ENCODE peak calls at places on chromosomes 2 and 18, in seven cellular contexts. S is uterus, Q is foreskin fibroblast, R is nephron progenitor cell, M is WTC11, N is cardiac muscle cell, B is choroid plexus epithelial cell. J is an unnamed sample.

GRCh38 chr2:42881732-42882131 is 89.3 kb upstream of the HAAO start:
- DNase-seq in S (no peak), Q (no peak), R (no peak), M (no peak), N (no peak), B (no peak), J (no peak)

GRCh38 chr2:19109521-19109920 is 248.9 kb downstream of the OSR1 start:
- DNase-seq in S (no peak), Q (no peak), R (no peak), M (no peak), N (no peak), B (no peak), J (no peak)

GRCh38 chr2:106638043-106638442 is 150.9 kb downstream of the CD8B2 start:
- DNase-seq in S (no peak), Q (peak), R (no peak), M (no peak), N (peak), B (peak), J (no peak)

GRCh38 chr18:32730620-32731021 is 42.2 kb downstream of the KLHL14 start:
- DNase-seq in S (no peak), Q (no peak), R (no peak), M (no peak), N (no peak), B (peak), J (no peak)

GRCh38 chr2:85806358-85807118 is 52.7 kb downstream of the ATOH8 start:
- DNase-seq in S (no peak), Q (no peak), R (no peak), M (no peak), N (no peak), B (peak), J (no peak)

GRCh38 chr2:172280820-172281454 is 146.4 kb upstream of the ITGA6 start:
- DNase-seq in S (no peak), Q (no peak), R (no peak), M (no peak), N (no peak), B (no peak), J (no peak)

GRCh38 chr2:50840346-50841124 is 191.4 kb downstream of the NRXN1 start:
- DNase-seq in S (no peak), Q (no peak), R (no peak), M (no peak), N (no peak), B (no peak), J (no peak)

GRCh38 chr18:50748243-50749229 is 71.3 kb downstream of the MRO start:
- DNase-seq in S (no peak), Q (no peak), R (peak), M (peak), N (peak), B (peak), J (no peak)

GRCh38 chr2:155675920-155676319 is 656.6 kb downstream of the NR4A2 start:
- DNase-seq in S (no peak), Q (no peak), R (no peak), M (no peak), N (no peak), B (no peak), J (no peak)

GRCh38 chr2:240839152-240840143 is 19.4 kb upstream of the KIF1A start:
- DNase-seq in S (no peak), Q (peak), R (no peak), M (no peak), N (no peak), B (no peak), J (peak)

GRCh38 chr2:200310545-200310971 is 4.1 kb downstream of the SPATS2L start:
- DNase-seq in S (no peak), Q (peak), R (no peak), M (no peak), N (no peak), B (peak), J (no peak)

GRCh38 chr2:145729993-145730770 is 1210.3 kb upstream of the ZEB2 start:
- DNase-seq in S (no peak), Q (no peak), R (no peak), M (no peak), N (peak), B (no peak), J (no peak)

GRCh38 chr18:49019446-49020045 is 68.8 kb upstream of the SMAD7 start:
- DNase-seq in S (peak), Q (no peak), R (no peak), M (no peak), N (no peak), B (no peak), J (no peak)

GRCh38 chr18:79922971-79923411 is 28.5 kb downstream of the SLC66A2 start:
- DNase-seq in S (peak), Q (no peak), R (no peak), M (no peak), N (no peak), B (no peak), J (peak)

GRCh38 chr2:20595439-20596192 is 55.3 kb downstream of the HS1BP3 start:
- DNase-seq in S (peak), Q (no peak), R (no peak), M (peak), N (no peak), B (peak), J (peak)

GRCh38 chr18:31419457-31419932 is 28.0 kb upstream of the DSG3 start:
- DNase-seq in S (no peak), Q (no peak), R (no peak), M (no peak), N (no peak), B (no peak), J (no peak)
- TF ChIP-seq CTCF in S (no peak), Q (no peak), R (no peak), M (no peak), N (no peak), B (no peak), J (no peak)

DNA sequence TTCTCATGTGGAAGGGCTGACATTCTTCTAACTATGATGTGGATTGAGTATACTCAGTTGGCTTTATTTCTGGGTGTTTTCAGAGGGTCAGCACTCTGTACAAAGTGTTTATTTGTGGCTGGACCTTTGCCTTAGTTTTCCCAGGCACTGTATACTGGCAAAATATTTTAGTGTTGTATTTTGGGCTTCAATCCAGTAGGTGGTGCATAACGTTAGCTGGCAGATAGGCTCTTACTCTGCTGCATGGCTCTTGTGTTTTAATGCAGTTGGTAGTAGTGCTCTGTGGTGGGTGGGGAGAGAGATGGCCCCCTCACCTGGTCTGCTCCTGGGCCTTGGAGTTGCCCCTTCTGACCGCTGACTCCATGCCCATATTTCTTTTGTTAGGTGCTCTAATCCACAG is 75.6 kb upstream of the REG3A start:
- DNase-seq in S (no peak), Q (no peak), R (no peak), M (no peak), N (no peak), B (no peak), J (no peak)
- TF ChIP-seq CTCF in S (no peak), Q (no peak), R (no peak), M (peak), N (no peak), B (no peak), J (no peak)

GRCh38 chr2:190636362-190636761 is 12.5 kb upstream of the NAB1 start:
- DNase-seq in S (no peak), Q (peak), R (no peak), M (no peak), N (no peak), B (peak), J (no peak)

GRCh38 chr2:190634381-190634780 is 14.5 kb upstream of the NAB1 start:
- DNase-seq in S (no peak), Q (peak), R (no peak), M (no peak), N (no peak), B (no peak), J (no peak)

GRCh38 chr2:190637331-190637734 is 11.6 kb upstream of the NAB1 start:
- DNase-seq in S (no peak), Q (peak), R (no peak), M (no peak), N (peak), B (peak), J (no peak)

GRCh38 chr2:190637903-190638618 is 10.8 kb upstream of the NAB1 start:
- DNase-seq in S (no peak), Q (no peak), R (no peak), M (no peak), N (no peak), B (peak), J (no peak)

GRCh38 chr2:190635781-190636180 is 13.1 kb upstream of the NAB1 start:
- DNase-seq in S (no peak), Q (no peak), R (no peak), M (no peak), N (no peak), B (no peak), J (no peak)
- TF ChIP-seq CTCF in S (no peak), Q (no peak), R (no peak), M (no peak), N (peak), B (peak), J (no peak)

DNA sequence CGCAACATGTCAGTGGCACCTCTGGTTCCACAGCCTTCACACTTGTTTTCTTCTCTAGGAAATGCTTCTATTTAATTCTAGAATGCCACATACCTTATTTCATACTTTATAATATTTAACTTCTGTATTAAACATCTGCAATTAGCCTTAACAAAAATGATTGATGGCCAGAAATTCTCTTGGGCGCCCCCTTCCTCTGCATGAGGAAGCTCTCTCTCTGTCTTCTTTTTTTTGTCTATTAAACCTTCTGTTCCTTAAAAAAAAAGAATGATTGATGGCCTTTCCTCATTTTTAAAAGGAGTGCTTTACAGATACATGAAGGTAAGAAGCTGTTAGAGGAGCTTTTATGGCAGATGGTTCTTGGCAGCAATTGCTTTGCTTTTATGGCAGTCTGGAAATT is 526.8 kb downstream of the SLC4A3 start:
- DNase-seq in S (no peak), Q (no peak), R (no peak), M (no peak), N (no peak), B (no peak), J (no peak)
- TF ChIP-seq CTCF in S (no peak), Q (no peak), R (peak), M (no peak), N (no peak), B (peak), J (no peak)

DNA sequence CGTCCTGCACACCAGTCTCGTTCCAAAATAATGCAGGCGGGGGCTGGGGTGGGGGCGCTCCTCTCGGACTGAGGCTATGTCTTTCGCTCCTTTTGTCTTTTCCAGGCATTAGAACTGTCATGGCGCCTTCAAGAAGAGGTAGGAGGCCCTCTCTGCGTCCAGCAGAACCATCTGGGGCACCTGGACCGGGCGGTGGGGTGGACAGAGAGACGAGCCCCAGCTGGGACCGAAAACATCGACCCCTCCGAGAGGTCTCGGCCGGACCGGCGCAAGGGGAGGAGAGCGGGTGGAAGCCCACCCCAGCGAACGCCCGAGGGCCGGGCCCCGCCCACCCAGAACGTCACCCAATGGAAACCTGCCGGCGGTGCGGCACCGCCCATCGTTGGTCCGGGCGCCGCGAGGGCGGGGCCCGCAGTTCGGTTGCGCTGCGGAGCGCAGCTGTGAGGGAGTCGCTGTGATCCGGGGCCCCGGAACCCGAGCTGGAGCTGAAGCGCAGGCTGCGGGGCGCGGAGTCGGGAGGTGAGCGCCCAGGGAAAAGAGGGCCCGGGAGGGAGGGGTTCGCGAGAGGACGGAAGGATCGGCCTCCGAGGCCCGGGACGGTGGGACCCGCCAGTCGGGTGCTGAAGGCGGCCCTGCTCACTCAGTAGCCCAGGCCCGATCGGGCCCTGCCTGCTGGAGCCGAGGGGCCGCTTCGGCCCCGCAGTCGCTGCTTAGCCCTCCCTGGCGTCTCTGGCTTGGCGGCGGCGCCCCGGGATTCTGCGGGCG is at the start of gene NRBP1:
- DNase-seq in S (peak), Q (peak), R (peak), M (peak), N (peak), B (peak), J (peak)
- TF ChIP-seq CTCF in S (peak), Q (no peak), R (no peak), M (no peak), N (no peak), B (no peak), J (no peak)

GRCh38 chr2:30684996-30685395 is 122.2 kb downstream of the CAPN13 start:
- DNase-seq in S (no peak), Q (no peak), R (no peak), M (no peak), N (no peak), B (no peak), J (no peak)

GRCh38 chr2:30686669-30687068 is 120.6 kb downstream of the CAPN13 start:
- DNase-seq in S (no peak), Q (no peak), R (no peak), M (no peak), N (no peak), B (no peak), J (no peak)

GRCh38 chr2:30684026-30684425 is 123.2 kb downstream of the CAPN13 start:
- DNase-seq in S (no peak), Q (no peak), R (no peak), M (no peak), N (no peak), B (no peak), J (no peak)

GRCh38 chr2:30684546-30684945 is 122.7 kb downstream of the CAPN13 start:
- DNase-seq in S (no peak), Q (no peak), R (no peak), M (no peak), N (no peak), B (no peak), J (no peak)

GRCh38 chr2:30686000-30686399 is 121.2 kb downstream of the CAPN13 start:
- DNase-seq in S (no peak), Q (no peak), R (peak), M (peak), N (peak), B (no peak), J (no peak)
- TF ChIP-seq CTCF in S (no peak), Q (peak), R (peak), M (no peak), N (peak), B (peak), J (no peak)

DNA sequence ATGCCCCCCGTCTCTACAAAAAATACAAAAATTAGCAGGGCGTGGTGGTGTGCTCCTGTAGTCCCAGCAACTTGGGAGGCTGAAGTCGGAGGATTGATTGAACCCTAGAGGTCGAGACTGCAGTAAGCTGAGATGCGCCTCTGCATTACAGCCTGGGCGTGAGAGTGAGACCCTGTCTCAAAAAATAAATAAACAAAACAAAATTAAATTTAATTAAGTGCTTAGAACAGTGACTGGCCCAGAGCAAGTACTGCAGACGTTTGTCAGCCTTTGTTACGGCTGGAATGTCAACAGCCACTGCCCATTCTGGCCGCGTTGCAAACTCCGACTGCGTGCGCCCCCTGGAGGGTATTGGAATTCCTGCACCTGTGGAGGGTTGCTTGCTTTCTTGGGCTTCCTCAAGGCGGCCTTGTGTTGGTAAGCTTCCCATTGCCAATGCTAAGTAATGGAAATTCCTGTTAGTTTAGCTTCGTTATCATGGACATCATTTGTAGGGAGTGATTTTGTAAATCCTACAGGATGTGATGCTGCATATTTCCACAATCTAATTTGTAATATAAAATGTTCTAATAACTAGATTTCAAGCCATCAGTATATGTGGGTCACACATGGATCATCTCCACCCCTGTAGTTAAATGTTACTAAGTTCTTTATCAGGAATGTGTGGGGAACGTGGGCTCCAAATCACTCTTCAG is 15.9 kb upstream of the ATP6V1B1 start:
- DNase-seq in S (peak), Q (peak), R (peak), M (peak), N (peak), B (peak), J (peak)
- TF ChIP-seq CTCF in S (peak), Q (peak), R (peak), M (peak), N (peak), B (peak), J (peak)

GRCh38 chr2:26989156-26989555 is 18.7 kb downstream of the MAPRE3 start:
- DNase-seq in S (no peak), Q (no peak), R (no peak), M (no peak), N (no peak), B (peak), J (no peak)

GRCh38 chr2:26986576-26986975 is 16.1 kb downstream of the MAPRE3 start:
- DNase-seq in S (no peak), Q (no peak), R (no peak), M (no peak), N (no peak), B (no peak), J (no peak)

GRCh38 chr2:26988165-26988879 is 17.9 kb downstream of the MAPRE3 start:
- DNase-seq in S (no peak), Q (peak), R (no peak), M (no peak), N (no peak), B (peak), J (no peak)

GRCh38 chr2:26983746-26984145 is 13.3 kb downstream of the MAPRE3 start:
- DNase-seq in S (no peak), Q (no peak), R (no peak), M (no peak), N (no peak), B (no peak), J (no peak)

DNA sequence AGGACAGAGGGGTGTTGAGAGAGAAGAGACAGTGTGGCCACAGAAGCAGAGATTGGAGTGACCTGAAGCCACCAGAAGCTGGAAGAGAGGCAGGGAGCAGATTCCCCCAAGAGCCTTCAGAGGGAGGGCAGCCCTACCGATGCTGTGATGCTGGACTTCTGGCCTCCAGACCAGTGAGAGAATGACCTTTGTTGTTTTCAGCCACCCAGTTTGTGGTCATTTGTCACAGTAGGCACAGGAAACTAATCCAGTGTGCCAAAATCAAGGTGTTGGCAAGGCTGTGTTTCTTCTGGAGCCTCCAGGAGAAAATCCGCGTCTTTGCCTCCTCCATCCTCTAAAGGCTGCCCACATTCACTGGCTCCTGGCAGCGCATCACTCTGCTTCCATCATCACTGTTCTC is 15.4 kb downstream of the MAPRE3 start:
- DNase-seq in S (no peak), Q (no peak), R (no peak), M (no peak), N (no peak), B (no peak), J (no peak)
- TF ChIP-seq CTCF in S (no peak), Q (no peak), R (no peak), M (no peak), N (no peak), B (no peak), J (no peak)

DNA sequence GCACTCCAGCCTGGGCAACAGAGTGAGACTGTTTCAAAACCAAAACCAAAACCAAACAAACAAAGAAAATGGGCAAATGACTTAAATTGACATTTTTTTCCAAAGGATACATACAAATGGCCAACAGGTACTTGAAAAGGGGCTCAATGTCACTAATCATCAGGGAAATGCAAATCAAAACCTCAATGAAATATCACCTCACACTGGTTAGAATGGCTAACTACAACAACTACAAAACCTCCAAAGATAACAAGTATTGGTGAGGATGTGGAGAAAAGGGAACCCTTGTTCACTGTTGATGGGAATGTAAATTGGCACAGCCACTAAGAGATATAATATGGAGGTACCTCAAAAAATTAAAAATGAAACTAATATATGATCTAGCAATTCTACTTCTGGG is 213.2 kb upstream of the HS6ST1 start:
- DNase-seq in S (no peak), Q (no peak), R (no peak), M (no peak), N (no peak), B (no peak), J (no peak)
- TF ChIP-seq CTCF in S (peak), Q (no peak), R (no peak), M (no peak), N (peak), B (no peak), J (no peak)

J was measured in spleen.